ENCODE peak calls at places on chromosomes 4 and X, in six cellular contexts. J is ACHN; Q is activated CD4-positive, alpha-beta T cell treated with anti-CD3 and anti-CD28 coated beads, Interleukin-2, amount 50 U/mL, for 1 hour; I is cardiac muscle cell; U is T-helper 17 cell; A is tibial artery. V is an unnamed sample.

GRCh38 chrX:55767100-55767499 is 49.6 kb downstream of the RRAGB start:
- DNase-seq in J (no peak), Q (no peak), I (no peak), U (no peak), A (no peak), V (no peak)

GRCh38 chr4:16413794-16414555 is 187.7 kb upstream of the TAPT1 start:
- DNase-seq in J (no peak), Q (no peak), I (peak), U (no peak), A (no peak), V (no peak)

GRCh38 chr4:123017636-123018390 is 95.4 kb upstream of the NUDT6 start:
- DNase-seq in J (peak), Q (no peak), I (no peak), U (no peak), A (no peak), V (no peak)

GRCh38 chr4:165194368-165194767 is 13.0 kb upstream of the KLHL2 start:
- DNase-seq in J (no peak), Q (no peak), I (no peak), U (no peak), A (no peak), V (no peak)

GRCh38 chr4:74293558-74293957 is 14.7 kb upstream of the EPGN start:
- DNase-seq in J (no peak), Q (no peak), I (no peak), U (no peak), A (no peak), V (no peak)

GRCh38 chrX:68989456-68989855 is 160.6 kb downstream of the EFNB1 start:
- DNase-seq in J (no peak), Q (no peak), I (peak), U (no peak), A (no peak), V (no peak)

GRCh38 chrX:17154001-17154400 is 207.5 kb downstream of the REPS2 start:
- DNase-seq in J (no peak), Q (no peak), I (no peak), U (no peak), A (no peak), V (no peak)

GRCh38 chr4:61427099-61427817 is 227.1 kb downstream of the ADGRL3 start:
- DNase-seq in J (no peak), Q (no peak), I (no peak), U (no peak), A (no peak), V (no peak)

V was measured in activated effector memory CD4-positive, alpha-beta T cell treated with Interleukin-2 at 50 U/mL for 16 hours.